ENCODE peak calls at places on chromosomes 7 and 10, in ten cellular contexts. K is HCT116; N is aorta; S is mesendoderm; J is IMR-90; R is body of pancreas; T is cardiac muscle cell; F is naive thymus-derived CD4-positive, alpha-beta T cell; I is adrenal gland; H is A549. M is an unnamed sample.

GRCh38 chr10:100083623-100084022 is 2.0 kb upstream of the CPN1 start:
- DNase-seq in K (no peak), N (no peak), S (no peak), J (no peak), R (no peak), T (no peak), F (no peak), I (no peak), H (no peak), M (no peak)

GRCh38 chr10:64148597-64148996 is 627.4 kb downstream of the REEP3 start:
- DNase-seq in K (no peak), N (no peak), S (no peak), J (no peak), R (no peak), T (no peak), F (no peak), I (no peak), H (no peak), M (no peak)

GRCh38 chr10:22557321-22557720 is 157.1 kb downstream of the PIP4K2A start:
- DNase-seq in K (no peak), N (no peak), S (no peak), J (peak; percentile 13), R (no peak), T (no peak), F (no peak), I (no peak), H (no peak), M (no peak)

GRCh38 chr10:69980672-69981071 is 72.0 kb upstream of the MACROH2A2 start:
- DNase-seq in K (no peak), N (no peak), S (no peak), J (no peak), R (no peak), T (no peak), F (no peak), I (no peak), H (no peak), M (no peak)

GRCh38 chr7:26199301-26200112 is 1.0 kb downstream of the HNRNPA2B1 start:
- DNase-seq in K (no peak), N (peak; percentile 83), S (peak; percentile 67), J (peak; percentile 54), R (peak; percentile 78), T (no peak), F (peak; percentile 64), I (peak; percentile 84), H (peak; percentile 71), M (peak; percentile 83)

GRCh38 chr10:113047963-113048781 is 98.1 kb downstream of the TCF7L2 start:
- DNase-seq in K (no peak), N (no peak), S (peak; percentile 79), J (no peak), R (no peak), T (no peak), F (no peak), I (no peak), H (no peak), M (no peak)

GRCh38 chr10:11825796-11826414 is 2.7 kb downstream of the PROSER2 start:
- DNase-seq in K (no peak), N (no peak), S (no peak), J (no peak), R (no peak), T (peak; percentile 46), F (no peak), I (no peak), H (no peak), M (no peak)

GRCh38 chr10:3848005-3848767 is 63.2 kb upstream of the KLF6 start:
- DNase-seq in K (no peak), N (no peak), S (no peak), J (peak; percentile 51), R (no peak), T (no peak), F (no peak), I (no peak), H (no peak), M (no peak)

GRCh38 chr7:17142831-17143541 is 155.5 kb upstream of the AHR start:
- DNase-seq in K (no peak), N (no peak), S (no peak), J (peak; percentile 33), R (no peak), T (peak; percentile 24), F (no peak), I (no peak), H (no peak), M (no peak)

GRCh38 chr10:239109-239508 is 103.9 kb downstream of the ZMYND11 start:
- DNase-seq in K (no peak), N (no peak), S (no peak), J (peak; percentile 29), R (no peak), T (no peak), F (no peak), I (no peak), H (peak; percentile 18), M (no peak)

GRCh38 chr7:31423994-31424393 is 83.5 kb upstream of the NEUROD6 start:
- DNase-seq in K (no peak), N (no peak), S (no peak), J (no peak), R (no peak), T (no peak), F (no peak), I (no peak), H (no peak), M (no peak)

GRCh38 chr7:134671670-134672069 is 25.0 kb downstream of the BPGM start:
- DNase-seq in K (no peak), N (no peak), S (no peak), J (no peak), R (no peak), T (no peak), F (no peak), I (no peak), H (no peak), M (no peak)

GRCh38 chr7:142853739-142854504 is 954 bp upstream of the EPHB6 start:
- DNase-seq in K (peak; percentile 35), N (peak; percentile 81), S (peak; percentile 83), J (peak; percentile 39), R (peak; percentile 73), T (peak; percentile 68), F (peak; percentile 71), I (peak; percentile 75), H (peak; percentile 63), M (peak; percentile 51)

GRCh38 chr10:28302668-28303488 is at the start of gene MPP7:
- DNase-seq in K (peak; percentile 98), N (peak; percentile 96), S (peak; percentile 100), J (peak; percentile 98), R (peak; percentile 97), T (peak; percentile 98), F (peak; percentile 96), I (peak; percentile 98), H (peak; percentile 97), M (peak; percentile 98)

GRCh38 chr10:129715805-129716785 is 248.0 kb downstream of the EBF3 start:
- DNase-seq in K (no peak), N (no peak), S (no peak), J (no peak), R (no peak), T (no peak), F (no peak), I (no peak), H (no peak), M (no peak)

GRCh38 chr7:55212838-55213237 is 152.3 kb upstream of the LANCL2 start:
- DNase-seq in K (no peak), N (no peak), S (no peak), J (no peak), R (no peak), T (no peak), F (no peak), I (no peak), H (no peak), M (no peak)

GRCh38 chr10:35731828-35732227 is 89.7 kb upstream of the FZD8 start:
- DNase-seq in K (no peak), N (no peak), S (no peak), J (no peak), R (no peak), T (no peak), F (no peak), I (no peak), H (no peak), M (no peak)

GRCh38 chr10:91194497-91195179 is 25.8 kb upstream of the PCGF5 start:
- DNase-seq in K (no peak), N (no peak), S (no peak), J (peak; percentile 81), R (no peak), T (peak; percentile 48), F (no peak), I (no peak), H (no peak), M (no peak)
- H3K4me1 ChIP-seq in K (no peaks in the 10 kb centered on the region), N (peaks cover 12% of the 10 kb centered on the region), S (no peaks in the 10 kb centered on the region), J (peaks cover 23% of the 10 kb centered on the region), R (peaks cover 5% of the 10 kb centered on the region), T (no peaks in the 10 kb centered on the region), F (peaks cover 26% of the 10 kb centered on the region), I (peaks cover 42% of the 10 kb centered on the region), H (peaks cover 25% of the 10 kb centered on the region), M (peaks cover 46% of the 10 kb centered on the region)

GRCh38 chr7:157018997-157019591 is 8.6 kb upstream of the MNX1 start:
- DNase-seq in K (no peak), N (no peak), S (peak; percentile 37), J (no peak), R (peak; percentile 44), T (no peak), F (no peak), I (no peak), H (no peak), M (no peak)
- H3K4me3 ChIP-seq in K (no peak overlapping the region), N (no peak overlapping the region), S (no peak overlapping the region), J (no peak overlapping the region), R (no peak overlapping the region), T (no peak overlapping the region), F (no peak overlapping the region), I (no peak overlapping the region), H (no peak overlapping the region), M (no peak overlapping the region)

GRCh38 chr7:151470656-151471180 is 30.8 kb upstream of the CRYGN start:
- DNase-seq in K (no peak), N (no peak), S (no peak), J (no peak), R (no peak), T (no peak), F (no peak), I (peak; percentile 54), H (no peak), M (no peak)
- H3K4me1 ChIP-seq in K (no peaks in the 10 kb centered on the region), N (no peaks in the 10 kb centered on the region), S (peaks cover 3% of the 10 kb centered on the region), J (peaks cover 12% of the 10 kb centered on the region), R (no peaks in the 10 kb centered on the region), T (no peaks in the 10 kb centered on the region), F (peaks cover 15% of the 10 kb centered on the region), I (peaks cover 16% of the 10 kb centered on the region), H (no peaks in the 10 kb centered on the region), M (peaks cover 9% of the 10 kb centered on the region)

DNA sequence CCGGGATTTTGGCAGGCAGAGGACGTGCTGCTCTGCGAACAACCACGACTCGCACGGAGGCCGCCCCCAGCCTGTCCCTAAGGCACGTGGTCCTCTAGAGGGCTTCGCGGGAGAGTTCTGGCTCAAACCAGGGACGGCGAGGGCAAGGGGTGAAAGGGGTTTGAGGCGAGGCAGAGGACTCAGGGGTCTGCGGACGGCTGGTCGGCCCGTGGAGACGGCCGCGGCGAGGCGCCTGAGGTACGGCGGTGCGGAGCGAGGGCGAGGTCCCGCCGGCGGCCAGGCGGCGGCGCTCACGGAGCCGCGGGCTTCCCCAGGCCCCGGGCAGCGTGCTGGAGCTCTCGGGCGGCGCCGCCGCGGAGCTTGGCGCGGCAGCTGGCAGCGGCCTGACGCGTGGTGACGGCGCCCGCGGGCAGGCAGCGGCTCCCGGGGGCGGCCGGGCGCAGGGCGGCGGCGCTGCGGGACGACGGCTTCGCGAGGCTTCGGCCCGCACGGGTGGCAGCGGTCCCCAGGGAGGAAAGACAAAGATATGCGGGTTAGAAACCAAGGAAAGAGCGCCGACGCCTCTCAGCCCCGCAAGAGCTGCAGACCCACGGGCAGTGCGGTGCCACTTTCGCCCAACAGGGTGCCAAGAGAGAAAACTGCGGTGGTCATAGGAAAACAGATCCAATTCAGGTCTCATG is 44.8 kb downstream of the ZNF800 start:
- DNase-seq in K (no peak), N (peak; percentile 73), S (peak; percentile 77), J (peak; percentile 61), R (peak; percentile 85), T (peak; percentile 74), F (peak; percentile 80), I (peak; percentile 75), H (peak; percentile 71), M (peak; percentile 74)
- H3K4me3 ChIP-seq in K (no peak overlapping the region), N (peak overlapping the region; percentile 21), S (no peak overlapping the region), J (peak overlapping the region; percentile 33), R (no peak overlapping the region), T (peak overlapping the region; percentile 32), F (peak overlapping the region; percentile 46), I (peak overlapping the region; percentile 20), H (peak overlapping the region; percentile 47), M (no peak overlapping the region)